ENCODE peak calls at places on chromosomes 3 and 15, in six cellular contexts. T is CD4-positive, alpha-beta T cell; E is foreskin fibroblast; S is upper lobe of left lung; Q is HCT116; O is heart right ventricle. M is an unnamed sample.

GRCh38 chr15:77851696-77852095 is 219.0 kb upstream of the LINGO1 start:
- DNase-seq in S (no peak), T (no peak), O (no peak), Q (no peak), E (no peak), M (no peak)

GRCh38 chr3:144273611-144274010 is 302.0 kb downstream of the DIPK2A start:
- DNase-seq in T (no peak), S (no peak), O (no peak), E (peak), Q (no peak), M (no peak)

GRCh38 chr3:151437047-151437446 is 23.8 kb downstream of the IGSF10 start:
- DNase-seq in S (no peak), O (no peak), E (no peak), Q (no peak), T (no peak), M (no peak)

GRCh38 chr3:193176690-193177089 is 64.3 kb upstream of the PLAAT1 start:
- DNase-seq in T (no peak), O (no peak), E (no peak), S (no peak), Q (no peak), M (no peak)

GRCh38 chr3:23659274-23659673 is 146.5 kb upstream of the UBE2E1 start:
- DNase-seq in Q (no peak), O (no peak), T (no peak), E (no peak), S (no peak), M (no peak)

GRCh38 chr3:27043328-27043956 is 325.7 kb downstream of the NEK10 start:
- DNase-seq in T (no peak), S (no peak), Q (no peak), E (no peak), O (no peak), M (no peak)

GRCh38 chr15:55318588-55319494 is at the start of the genes PIGB and PIGBOS1:
- DNase-seq in O (peak), S (peak), Q (peak), T (peak), E (peak), M (peak)

GRCh38 chr15:64521726-64522164 is 61.4 kb downstream of the ZNF609 start:
- DNase-seq in S (no peak), O (peak), E (peak), Q (peak), T (no peak), M (no peak)

GRCh38 chr3:66376568-66376967 is 124.3 kb downstream of the LRIG1 start:
- DNase-seq in Q (peak), S (no peak), E (peak), O (no peak), T (no peak), M (peak)

GRCh38 chr15:36511594-36511993 is 67.8 kb upstream of the CDIN1 start:
- DNase-seq in T (no peak), E (no peak), O (no peak), Q (no peak), S (no peak), M (no peak)

GRCh38 chr3:15979900-15980299 is 182.1 kb upstream of the ANKRD28 start:
- DNase-seq in Q (no peak), T (no peak), S (no peak), O (no peak), E (no peak), M (no peak)

GRCh38 chr3:126512026-126512425 is 5.5 kb downstream of the UROC1 start:
- DNase-seq in S (no peak), T (no peak), O (no peak), Q (no peak), E (no peak), M (no peak)

GRCh38 chr3:127036209-127037020 is 53.5 kb downstream of the PLXNA1 start:
- DNase-seq in T (no peak), E (no peak), S (no peak), Q (no peak), O (peak), M (no peak)

GRCh38 chr3:98986073-98986472 is 84.6 kb upstream of the DCBLD2 start:
- DNase-seq in O (no peak), T (no peak), E (peak), Q (peak), S (no peak), M (no peak)

GRCh38 chr3:186144257-186144656 is 35.4 kb upstream of the ETV5 start:
- DNase-seq in S (no peak), T (no peak), O (no peak), Q (no peak), E (no peak), M (no peak)

GRCh38 chr3:159144472-159144871 is 342.6 kb downstream of the MFSD1 start:
- DNase-seq in O (no peak), S (no peak), Q (no peak), T (no peak), E (no peak), M (no peak)

GRCh38 chr3:16908408-16908807 is 23.7 kb downstream of the PLCL2 start:
- DNase-seq in S (no peak), O (no peak), E (no peak), Q (no peak), T (no peak), M (no peak)

GRCh38 chr15:77040673-77041072 is 30.2 kb downstream of the TSPAN3 start:
- DNase-seq in Q (no peak), T (no peak), O (no peak), E (no peak), S (no peak), M (no peak)

GRCh38 chr15:69860921-69861320 is 236.8 kb downstream of the TLE3 start:
- DNase-seq in E (no peak), Q (no peak), O (no peak), T (no peak), S (no peak), M (no peak)

GRCh38 chr3:128607710-128608048 is 42.9 kb downstream of the RPN1 start:
- DNase-seq in O (no peak), S (no peak), Q (no peak), E (no peak), T (no peak), M (no peak)

GRCh38 chr3:174957581-174958001 is 98.5 kb downstream of the NAALADL2 start:
- DNase-seq in Q (no peak), O (no peak), S (no peak), E (no peak), T (no peak), M (no peak)

GRCh38 chr3:43207628-43208085 is 78.7 kb upstream of the SNRK start:
- DNase-seq in T (no peak), S (no peak), O (no peak), E (peak), Q (no peak), M (no peak)

GRCh38 chr15:70142322-70143191 is 44.8 kb upstream of the TLE3 start:
- DNase-seq in T (no peak), S (peak), O (peak), Q (no peak), E (peak), M (no peak)

GRCh38 chr15:81829918-81830317 is 215.9 kb downstream of the MEX3B start:
- DNase-seq in T (no peak), S (no peak), E (no peak), Q (no peak), O (no peak), M (no peak)

GRCh38 chr15:53072077-53072476 is 281.9 kb upstream of the ONECUT1 start:
- DNase-seq in O (no peak), T (no peak), Q (peak), S (peak), E (peak), M (no peak)

GRCh38 chr3:126858887-126859286 is 124.0 kb upstream of the PLXNA1 start:
- DNase-seq in E (peak), S (no peak), Q (no peak), T (no peak), O (no peak), M (no peak)

GRCh38 chr15:56772868-56773639 is 39.7 kb upstream of the ZNF280D start:
- DNase-seq in Q (no peak), O (no peak), S (no peak), E (no peak), T (no peak), M (no peak)

GRCh38 chr15:80489030-80489594 is 84.9 kb downstream of the ARNT2 start:
- DNase-seq in Q (no peak), T (no peak), O (no peak), E (peak), S (no peak), M (no peak)

GRCh38 chr3:174438501-174439156 is 420.5 kb upstream of the NAALADL2 start:
- DNase-seq in Q (peak), O (no peak), S (no peak), E (no peak), T (no peak), M (no peak)

GRCh38 chr3:166444336-166444735 is 607.1 kb upstream of the BCHE start:
- DNase-seq in Q (no peak), E (no peak), O (no peak), T (no peak), S (no peak), M (no peak)

DNA sequence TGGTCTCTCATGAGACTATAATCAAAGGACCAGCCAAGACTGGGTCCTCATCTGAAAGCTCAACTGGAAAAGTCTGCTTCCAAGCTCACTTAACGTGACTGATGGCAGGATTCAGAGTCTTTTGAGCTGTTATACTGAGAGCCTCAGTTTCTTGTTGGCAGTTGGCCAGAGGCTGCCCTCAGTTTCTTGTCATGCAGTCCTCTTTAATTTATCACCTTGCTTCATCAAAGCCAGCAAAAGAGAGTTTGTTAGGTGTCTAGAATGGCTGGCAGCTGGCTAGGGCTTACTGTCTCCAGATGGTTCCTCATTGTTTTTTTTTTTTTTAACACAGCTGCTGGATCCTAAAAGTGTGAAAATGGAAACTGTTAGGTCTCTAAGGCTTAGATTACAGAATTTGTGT is 310.5 kb downstream of the PDCD6IP start:
- DNase-seq in Q (no peak), O (no peak), T (no peak), S (no peak), E (no peak), M (no peak)
- TF ChIP-seq CTCF in Q (no peak), O (no peak), T (no peak), S (no peak), E (no peak), M (no peak)

DNA sequence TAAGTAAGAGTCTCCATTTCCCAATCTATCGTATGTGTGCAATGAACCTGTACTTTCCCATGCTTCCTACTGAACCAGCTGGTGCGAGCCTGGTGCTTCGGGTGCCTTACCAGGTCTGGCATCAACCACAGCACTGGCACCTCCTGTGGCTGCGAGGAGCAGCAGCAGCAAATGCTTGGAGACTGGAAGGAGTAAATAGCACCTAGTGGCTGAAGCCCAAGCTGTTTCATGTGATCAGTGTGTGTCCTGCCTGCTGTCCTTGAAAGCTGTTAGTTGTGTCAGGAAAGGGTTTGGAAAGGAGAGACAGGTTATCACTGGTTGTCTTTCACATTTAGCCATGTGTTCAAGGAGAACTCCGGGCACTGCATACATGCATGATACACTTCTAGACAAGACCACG is 31.8 kb downstream of the PCOLCE2 start:
- DNase-seq in T (no peak), S (no peak), O (peak), Q (peak), E (no peak), M (no peak)
- TF ChIP-seq CTCF in T (no peak), S (no peak), O (peak), Q (peak), E (no peak), M (no peak)

DNA sequence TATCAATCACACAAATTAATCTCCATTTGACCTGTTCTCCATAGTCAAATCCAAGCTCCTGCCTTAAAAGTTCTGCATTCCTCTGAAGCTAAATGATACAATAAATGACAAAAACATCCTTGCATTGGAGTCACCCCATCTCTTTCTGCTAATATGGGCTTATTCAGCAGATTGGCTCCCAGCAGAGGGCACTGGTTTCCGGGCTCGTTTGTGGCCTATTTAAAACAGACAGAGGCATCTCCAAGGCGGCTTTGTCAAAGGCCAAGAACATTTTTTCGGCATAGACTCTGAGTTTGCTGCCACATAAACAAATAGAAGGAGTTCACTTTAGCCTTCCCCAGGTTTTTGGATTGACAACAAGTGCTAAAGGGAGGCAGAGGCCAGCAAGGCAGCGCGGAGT is 204.4 kb upstream of the RASGRP1 start:
- DNase-seq in Q (no peak), S (no peak), O (no peak), E (no peak), T (no peak), M (no peak)
- TF ChIP-seq CTCF in Q (no peak), S (no peak), O (no peak), E (peak), T (no peak), M (no peak)

GRCh38 chr3:63795438-63795837 is 23.7 kb upstream of the C3orf49 start:
- DNase-seq in Q (no peak), O (no peak), T (no peak), E (no peak), S (no peak), M (no peak)

GRCh38 chr3:63791974-63792373 is 27.1 kb upstream of the C3orf49 start:
- DNase-seq in Q (no peak), E (peak), O (no peak), S (no peak), T (no peak), M (no peak)
- TF ChIP-seq CTCF in Q (peak), E (peak), O (no peak), S (peak), T (no peak), M (no peak)

M was measured in omental fat pad.